ENCODE peak calls at places on chromosomes 2 and 18, in nine cellular contexts. I is WTC11, Q is right lobe of liver, D is GM12878, V is AG10803, Z is bronchial epithelial cell, E is mesothelial cell of epicardium, C is GM12865, F is neural crest cell. A is an unnamed sample.

GRCh38 chr2:207935121-207935990 is 90.0 kb downstream of the PLEKHM3 start:
- DNase-seq in Z (no peak), D (no peak), Q (peak), C (no peak), F (no peak), I (no peak), E (no peak), V (peak), A (no peak)

GRCh38 chr2:74715071-74715791 is 61.2 kb downstream of the SEMA4F start:
- DNase-seq in Q (peak), C (peak), Z (peak), F (peak), V (peak), D (peak), I (peak), E (peak), A (peak)

GRCh38 chr2:11012131-11012693 is 100.5 kb downstream of the KCNF1 start:
- DNase-seq in D (no peak), F (no peak), Z (no peak), E (peak), V (no peak), I (no peak), C (no peak), Q (peak), A (no peak)

GRCh38 chr18:23307567-23308295 is 145.4 kb upstream of the RIOK3 start:
- DNase-seq in I (no peak), Z (no peak), F (no peak), D (peak), V (peak), C (peak), Q (no peak), E (no peak), A (no peak)

GRCh38 chr2:122028371-122029102 is 273.1 kb downstream of the TSN start:
- DNase-seq in C (no peak), I (no peak), F (no peak), V (peak), E (peak), D (no peak), Q (no peak), Z (peak), A (no peak)

GRCh38 chr2:63642941-63643340 is 54.2 kb downstream of the MDH1 start:
- DNase-seq in F (no peak), Z (no peak), V (no peak), I (no peak), D (no peak), E (no peak), Q (no peak), C (no peak), A (no peak)

GRCh38 chr18:2589345-2590060 is 18.1 kb downstream of the NDC80 start:
- DNase-seq in Q (no peak), Z (peak), E (no peak), D (no peak), V (peak), I (no peak), C (no peak), F (no peak), A (no peak)

GRCh38 chr2:204967199-204967995 is 422.1 kb downstream of the PARD3B start:
- DNase-seq in E (no peak), C (peak), Z (no peak), Q (no peak), I (no peak), V (no peak), F (no peak), D (no peak), A (no peak)

GRCh38 chr2:75896779-75897366 is 186.2 kb upstream of the GCFC2 start:
- DNase-seq in E (no peak), V (no peak), Z (peak), I (peak), Q (no peak), F (peak), D (no peak), C (peak), A (no peak)

GRCh38 chr18:14970027-14970426 is 222.1 kb downstream of the ANKRD30B start:
- DNase-seq in I (no peak), V (peak), Z (peak), E (no peak), D (no peak), F (no peak), C (no peak), Q (no peak), A (no peak)

GRCh38 chr2:149679286-149679685 is 91.7 kb upstream of the MMADHC start:
- DNase-seq in Z (peak), D (no peak), I (no peak), C (no peak), V (peak), F (no peak), E (no peak), Q (no peak), A (no peak)

GRCh38 chr2:189305291-189305943 is 125.9 kb upstream of the COL5A2 start:
- DNase-seq in C (no peak), Q (no peak), D (no peak), E (no peak), F (no peak), Z (peak), I (no peak), V (peak), A (no peak)

GRCh38 chr2:231565915-231566594 is 26.6 kb upstream of the TEX44 start:
- DNase-seq in C (no peak), E (no peak), I (no peak), F (no peak), Q (no peak), Z (no peak), V (no peak), D (no peak), A (no peak)

GRCh38 chr2:197113221-197113831 is 186.8 kb upstream of the PGAP1 start:
- DNase-seq in Z (peak), D (no peak), F (no peak), I (no peak), E (no peak), V (peak), Q (no peak), C (peak), A (no peak)

GRCh38 chr18:63157293-63158011 is 162.1 kb downstream of the BCL2 start:
- DNase-seq in D (peak), V (no peak), F (no peak), E (no peak), Q (no peak), I (no peak), C (peak), Z (no peak), A (no peak)

GRCh38 chr2:42169100-42169868 is at the start of gene EML4:
- DNase-seq in D (peak), Z (peak), V (peak), F (peak), E (peak), C (peak), I (peak), Q (peak), A (peak)

GRCh38 chr2:122267947-122268346 is 512.5 kb downstream of the TSN start:
- DNase-seq in I (no peak), D (no peak), C (no peak), F (no peak), Q (no peak), E (no peak), Z (no peak), V (no peak), A (no peak)

GRCh38 chr2:31382452-31383120 is 32.0 kb downstream of the XDH start:
- DNase-seq in Q (no peak), D (no peak), I (no peak), E (no peak), V (peak), F (no peak), Z (peak), C (no peak), A (no peak)

GRCh38 chr2:170694316-170694715 is 20.8 kb upstream of the SP5 start:
- DNase-seq in I (no peak), D (no peak), F (no peak), C (no peak), E (no peak), Z (no peak), Q (no peak), V (no peak), A (no peak)

GRCh38 chr2:170685591-170685990 is 29.5 kb upstream of the SP5 start:
- DNase-seq in I (peak), E (no peak), Z (no peak), C (no peak), V (no peak), D (no peak), Q (no peak), F (no peak), A (no peak)

GRCh38 chr2:170695546-170695925 is 19.6 kb upstream of the SP5 start:
- DNase-seq in I (no peak), V (no peak), Z (no peak), F (no peak), C (no peak), E (no peak), D (no peak), Q (no peak), A (no peak)

GRCh38 chr2:170689481-170689880 is 25.7 kb upstream of the SP5 start:
- DNase-seq in I (no peak), D (no peak), E (no peak), F (no peak), Q (no peak), C (no peak), Z (no peak), V (no peak), A (no peak)

GRCh38 chr2:170690671-170691070 is 24.5 kb upstream of the SP5 start:
- DNase-seq in I (no peak), V (no peak), C (no peak), E (no peak), Z (no peak), Q (no peak), F (no peak), D (no peak), A (no peak)
- TF ChIP-seq CTCF in I (no peak), V (no peak), C (no peak), E (no peak), Z (no peak), Q (no peak), F (no peak), D (no peak), A (no peak)

DNA sequence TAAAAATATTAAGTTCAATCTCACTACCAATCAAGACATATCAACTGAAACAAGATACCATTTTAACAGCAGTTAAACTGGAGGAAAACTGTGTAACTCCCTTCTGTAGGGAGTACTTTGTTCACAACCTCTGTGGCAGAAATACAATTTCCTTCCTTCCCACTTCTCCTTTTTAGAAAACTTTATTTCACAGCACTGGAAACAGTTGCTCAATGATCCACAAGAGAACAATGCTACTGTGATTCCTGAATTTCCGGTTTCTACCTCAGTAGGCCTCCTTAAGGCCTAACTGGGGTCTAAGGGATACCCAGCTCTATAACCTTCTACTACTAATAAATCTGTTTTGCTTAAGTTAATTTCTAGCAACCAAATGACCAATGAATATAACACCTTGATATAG is 14.1 kb downstream of the TLK1 start:
- DNase-seq in E (no peak), V (no peak), Q (no peak), C (no peak), I (no peak), F (no peak), D (no peak), Z (peak), A (no peak)
- TF ChIP-seq CTCF in E (no peak), V (no peak), Q (no peak), C (no peak), I (no peak), F (no peak), D (no peak), Z (no peak), A (no peak)

GRCh38 chr2:216985658-216986141 is 125.8 kb upstream of the TNP1 start:
- DNase-seq in I (peak), V (no peak), F (no peak), Q (no peak), E (no peak), Z (no peak), C (no peak), D (no peak), A (no peak)

GRCh38 chr2:216991563-216991962 is 131.7 kb upstream of the TNP1 start:
- DNase-seq in I (no peak), C (no peak), Q (no peak), F (no peak), V (peak), D (no peak), E (no peak), Z (no peak), A (no peak)

GRCh38 chr2:216987176-216987809 is 127.4 kb upstream of the TNP1 start:
- DNase-seq in F (no peak), D (no peak), C (no peak), I (no peak), Q (no peak), E (no peak), V (peak), Z (no peak), A (no peak)

GRCh38 chr2:216992056-216992455 is 132.2 kb upstream of the TNP1 start:
- DNase-seq in C (no peak), Z (no peak), I (no peak), Q (no peak), D (no peak), V (no peak), E (no peak), F (no peak), A (no peak)

GRCh38 chr2:216989335-216990129 is 129.7 kb upstream of the TNP1 start:
- DNase-seq in I (no peak), F (no peak), D (no peak), C (no peak), E (no peak), Q (no peak), V (peak), Z (peak), A (no peak)
- TF ChIP-seq CTCF in I (no peak), F (no peak), D (no peak), C (no peak), E (no peak), Q (no peak), V (peak), Z (no peak), A (no peak)

GRCh38 chr2:2269989-2270562 is 61.0 kb downstream of the MYT1L start:
- DNase-seq in V (peak), I (no peak), Q (no peak), Z (no peak), C (no peak), F (no peak), E (no peak), D (no peak), A (no peak)

GRCh38 chr2:2269426-2269825 is 61.6 kb downstream of the MYT1L start:
- DNase-seq in I (no peak), C (no peak), Z (no peak), Q (no peak), E (no peak), F (no peak), V (no peak), D (no peak), A (no peak)

GRCh38 chr2:2271471-2271941 is 59.6 kb downstream of the MYT1L start:
- DNase-seq in E (no peak), F (no peak), I (no peak), C (no peak), Z (no peak), Q (no peak), V (peak), D (no peak), A (no peak)

GRCh38 chr2:2272841-2273240 is 58.2 kb downstream of the MYT1L start:
- DNase-seq in E (no peak), Z (no peak), I (no peak), D (no peak), C (no peak), F (no peak), V (no peak), Q (no peak), A (no peak)

GRCh38 chr2:2270808-2271415 is 60.2 kb downstream of the MYT1L start:
- DNase-seq in I (no peak), Z (no peak), D (no peak), C (no peak), V (peak), Q (no peak), F (no peak), E (no peak), A (no peak)
- TF ChIP-seq CTCF in I (no peak), Z (no peak), D (no peak), C (no peak), V (no peak), Q (no peak), F (no peak), E (no peak), A (no peak)

DNA sequence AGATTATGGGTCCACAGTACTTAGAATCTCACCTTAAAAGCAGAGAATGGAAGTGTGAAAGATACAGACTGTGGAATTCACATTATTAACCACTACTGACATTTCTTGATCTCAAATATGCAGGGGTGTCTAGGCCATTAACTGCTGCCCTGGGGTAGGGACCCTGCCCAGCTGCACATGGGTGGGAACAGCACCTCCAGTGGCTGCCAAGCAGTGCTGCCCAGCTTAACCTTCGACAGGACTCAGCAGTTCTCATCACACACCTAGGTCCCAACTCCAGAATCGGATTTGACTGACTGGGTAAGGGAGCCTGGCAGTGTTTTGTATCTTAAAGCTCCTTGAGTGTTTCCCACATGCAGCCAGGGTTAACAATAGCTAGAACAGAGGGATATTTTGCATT is 14.9 kb downstream of the ERFE start:
- DNase-seq in E (no peak), C (no peak), F (no peak), Q (no peak), D (no peak), I (no peak), Z (no peak), V (no peak), A (no peak)
- TF ChIP-seq CTCF in E (no peak), C (peak), F (peak), Q (no peak), D (peak), I (no peak), Z (no peak), V (no peak), A (no peak)

DNA sequence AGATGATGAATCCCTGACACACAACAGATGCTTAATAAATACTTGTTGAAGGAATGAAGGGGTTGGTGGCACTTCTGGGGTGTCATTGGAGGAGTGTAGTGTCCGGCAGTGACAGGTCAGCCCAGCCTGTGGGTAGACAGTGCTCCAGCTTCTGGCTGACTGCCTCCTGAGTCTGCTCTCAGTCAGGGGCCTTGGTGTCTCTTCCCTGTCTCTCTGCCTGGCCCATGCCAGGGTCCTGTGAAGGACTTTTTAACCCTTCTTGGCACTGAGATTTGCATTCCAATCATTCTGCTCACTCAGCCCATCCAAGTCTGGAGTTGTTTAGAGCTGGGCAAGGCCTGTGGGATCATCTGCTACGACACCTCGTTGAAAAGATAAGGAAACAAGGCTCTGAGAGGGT is 1.4 kb upstream of the KCNK3 start:
- DNase-seq in V (no peak), C (no peak), I (no peak), E (no peak), F (no peak), Z (no peak), Q (no peak), D (no peak), A (no peak)
- TF ChIP-seq CTCF in V (no peak), C (no peak), I (no peak), E (no peak), F (no peak), Z (no peak), Q (no peak), D (no peak), A (no peak)

GRCh38 chr2:148670773-148671172 is 26.2 kb downstream of the EPC2 start:
- DNase-seq in E (no peak), F (no peak), I (no peak), Q (no peak), V (no peak), C (no peak), Z (peak), D (no peak), A (no peak)

GRCh38 chr2:148675708-148676107 is 31.2 kb downstream of the EPC2 start:
- DNase-seq in V (peak), E (no peak), C (no peak), D (no peak), F (no peak), I (no peak), Z (no peak), Q (no peak), A (no peak)

GRCh38 chr2:148674063-148675020 is 29.8 kb downstream of the EPC2 start:
- DNase-seq in F (no peak), D (no peak), V (no peak), Z (peak), Q (no peak), I (peak), E (no peak), C (peak), A (no peak)
- TF ChIP-seq CTCF in F (peak), D (peak), V (peak), Z (peak), Q (peak), I (peak), E (peak), C (peak), A (no peak)

DNA sequence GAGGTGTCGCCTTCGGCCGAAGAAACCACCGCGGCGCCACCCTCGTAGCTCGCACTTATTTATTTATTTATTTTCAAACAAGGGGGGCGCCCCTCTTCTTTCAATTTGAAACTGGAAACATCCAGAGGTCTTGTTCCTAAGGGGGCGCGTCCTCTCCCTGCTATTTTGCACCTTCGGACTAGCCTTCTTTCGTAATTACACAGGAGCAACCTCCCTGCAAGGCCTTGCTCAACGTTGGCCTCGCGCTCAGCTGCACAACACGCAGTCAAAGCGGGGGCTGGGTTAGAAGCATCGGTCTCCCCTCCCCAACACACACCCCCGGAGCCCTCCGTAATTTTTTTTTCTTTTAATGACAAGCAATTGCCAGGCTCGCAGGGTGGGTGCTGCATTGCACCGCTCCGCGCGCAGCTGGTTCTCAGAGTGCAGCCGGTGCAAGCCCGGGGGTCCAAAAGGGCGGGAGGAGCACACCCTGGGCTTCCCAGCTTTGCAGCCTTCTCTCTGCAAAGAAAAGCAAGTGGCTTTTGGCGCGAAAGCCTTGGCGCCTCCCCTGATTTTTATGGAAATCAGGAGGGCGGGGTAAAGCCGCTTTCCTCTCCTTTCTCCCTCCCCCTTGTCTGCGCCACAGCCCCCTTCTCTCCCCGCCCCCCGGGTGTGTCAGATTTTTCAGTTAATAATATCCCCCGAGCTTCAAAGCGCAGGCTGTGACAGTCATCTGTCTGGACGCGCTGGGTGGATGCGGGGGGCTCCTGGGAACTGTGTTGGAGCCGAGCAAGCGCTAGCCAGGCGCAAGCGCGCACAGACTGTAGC is at the start of gene MYCN:
- DNase-seq in C (no peak), Z (peak), Q (no peak), D (no peak), F (peak), V (peak), I (peak), E (peak), A (no peak)
- TF ChIP-seq CTCF in C (no peak), Z (peak), Q (no peak), D (peak), F (peak), V (peak), I (no peak), E (peak), A (no peak)

GRCh38 chr2:60589093-60589492 is 35.6 kb upstream of the BCL11A start:
- DNase-seq in F (no peak), C (no peak), I (no peak), E (no peak), V (no peak), D (no peak), Q (no peak), Z (no peak), A (no peak)
- TF ChIP-seq CTCF in F (no peak), C (no peak), I (no peak), E (no peak), V (no peak), D (no peak), Q (no peak), Z (no peak), A (no peak)

DNA sequence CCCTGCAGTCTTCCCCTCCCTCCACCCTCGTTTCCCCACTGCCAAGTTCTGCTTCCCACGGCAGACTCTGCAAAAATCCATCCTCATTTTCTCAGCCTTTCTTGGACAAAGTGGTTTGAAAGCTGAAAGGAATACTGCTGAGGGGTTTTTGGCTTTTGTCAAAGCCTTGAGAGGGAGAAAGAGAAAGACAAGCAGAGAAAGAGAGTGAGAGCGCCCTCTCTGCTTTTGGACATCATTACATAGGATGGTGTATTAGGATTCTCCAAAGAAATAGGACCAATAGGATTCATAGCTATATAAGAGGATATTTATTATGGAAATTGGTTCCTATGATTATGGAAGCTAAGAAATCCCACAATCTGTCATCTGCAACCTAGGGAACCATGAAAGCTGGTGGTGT is 455.9 kb upstream of the SOX11 start:
- DNase-seq in I (no peak), Z (no peak), F (no peak), V (no peak), C (no peak), Q (no peak), E (no peak), D (no peak), A (no peak)
- TF ChIP-seq CTCF in I (no peak), Z (no peak), F (peak), V (no peak), C (no peak), Q (no peak), E (no peak), D (no peak), A (no peak)

A was measured in omental fat pad.